ENCODE peak calls at places on chromosomes 4 and X, in nine cellular contexts. One of them, this sample, is unnamed.

GRCh38 chr4:118345813-118346212 is 7.0 kb downstream of the PRSS12 start:
- DNase-seq in M059J: no peak
- DNase-seq in COLO829: no peak
- DNase-seq in stimulated activated naive CD4-positive, alpha-beta T cell treated with Interleukin-2 at 50 U/mL for 16 hours: no peak
- DNase-seq in WERI-Rb-1: no peak
- DNase-seq in HTR-8/SVneo: no peak
- DNase-seq in brain microvascular endothelial cell: no peak
- DNase-seq in activated CD4-positive, alpha-beta T cell treated with anti-CD3 and anti-CD28 coated beads for 1 hour: no peak
- DNase-seq in fibroblast of lung: no peak
- DNase-seq in this sample: peak; percentile 78

GRCh38 chr4:71009796-71010588 is 16.5 kb downstream of the DCK start:
- DNase-seq in M059J: peak; percentile 36
- DNase-seq in COLO829: peak; percentile 57
- DNase-seq in stimulated activated naive CD4-positive, alpha-beta T cell treated with Interleukin-2 at 50 U/mL for 16 hours: no peak
- DNase-seq in WERI-Rb-1: no peak
- DNase-seq in HTR-8/SVneo: no peak
- DNase-seq in brain microvascular endothelial cell: no peak
- DNase-seq in activated CD4-positive, alpha-beta T cell treated with anti-CD3 and anti-CD28 coated beads for 1 hour: no peak
- DNase-seq in fibroblast of lung: peak; percentile 43
- DNase-seq in this sample: peak; percentile 54

GRCh38 chr4:4428966-4429875 is 42.3 kb downstream of the NSG1 start:
- DNase-seq in M059J: no peak
- DNase-seq in COLO829: no peak
- DNase-seq in stimulated activated naive CD4-positive, alpha-beta T cell treated with Interleukin-2 at 50 U/mL for 16 hours: no peak
- DNase-seq in WERI-Rb-1: peak; percentile 71
- DNase-seq in HTR-8/SVneo: no peak
- DNase-seq in brain microvascular endothelial cell: no peak
- DNase-seq in activated CD4-positive, alpha-beta T cell treated with anti-CD3 and anti-CD28 coated beads for 1 hour: no peak
- DNase-seq in fibroblast of lung: no peak
- DNase-seq in this sample: no peak

GRCh38 chrX:21374163-21374993 is at the start of gene CNKSR2:
- DNase-seq in M059J: peak; percentile 4
- DNase-seq in COLO829: peak; percentile 33
- DNase-seq in stimulated activated naive CD4-positive, alpha-beta T cell treated with Interleukin-2 at 50 U/mL for 16 hours: peak; percentile 42
- DNase-seq in WERI-Rb-1: peak; percentile 86
- DNase-seq in HTR-8/SVneo: peak; percentile 25
- DNase-seq in brain microvascular endothelial cell: peak; percentile 1
- DNase-seq in activated CD4-positive, alpha-beta T cell treated with anti-CD3 and anti-CD28 coated beads for 1 hour: peak; percentile 56
- DNase-seq in fibroblast of lung: peak; percentile 30
- DNase-seq in this sample: no peak

GRCh38 chr4:100146756-100147155 is 43.5 kb downstream of the DDIT4L start:
- DNase-seq in M059J: peak; percentile 24
- DNase-seq in COLO829: no peak
- DNase-seq in stimulated activated naive CD4-positive, alpha-beta T cell treated with Interleukin-2 at 50 U/mL for 16 hours: no peak
- DNase-seq in WERI-Rb-1: no peak
- DNase-seq in HTR-8/SVneo: no peak
- DNase-seq in brain microvascular endothelial cell: no peak
- DNase-seq in activated CD4-positive, alpha-beta T cell treated with anti-CD3 and anti-CD28 coated beads for 1 hour: no peak
- DNase-seq in fibroblast of lung: no peak
- DNase-seq in this sample: no peak

GRCh38 chr4:23135792-23136645 is 443.3 kb downstream of the GBA3 start:
- DNase-seq in M059J: peak; percentile 46
- DNase-seq in COLO829: peak; percentile 9
- DNase-seq in stimulated activated naive CD4-positive, alpha-beta T cell treated with Interleukin-2 at 50 U/mL for 16 hours: no peak
- DNase-seq in WERI-Rb-1: peak; percentile 33
- DNase-seq in HTR-8/SVneo: peak; percentile 17
- DNase-seq in brain microvascular endothelial cell: peak; percentile 46
- DNase-seq in activated CD4-positive, alpha-beta T cell treated with anti-CD3 and anti-CD28 coated beads for 1 hour: no peak
- DNase-seq in fibroblast of lung: peak; percentile 63
- DNase-seq in this sample: peak; percentile 54

GRCh38 chrX:140157611-140158010 is 192.3 kb upstream of the CXorf66 start:
- DNase-seq in M059J: peak; percentile 80
- DNase-seq in COLO829: peak; percentile 27
- DNase-seq in stimulated activated naive CD4-positive, alpha-beta T cell treated with Interleukin-2 at 50 U/mL for 16 hours: no peak
- DNase-seq in WERI-Rb-1: no peak
- DNase-seq in HTR-8/SVneo: peak; percentile 0
- DNase-seq in brain microvascular endothelial cell: peak; percentile 1
- DNase-seq in activated CD4-positive, alpha-beta T cell treated with anti-CD3 and anti-CD28 coated beads for 1 hour: no peak
- DNase-seq in fibroblast of lung: peak; percentile 93
- DNase-seq in this sample: peak; percentile 27

GRCh38 chr4:74364649-74365491 is at the start of gene EREG:
- DNase-seq in M059J: peak; percentile 41
- DNase-seq in COLO829: no peak
- DNase-seq in stimulated activated naive CD4-positive, alpha-beta T cell treated with Interleukin-2 at 50 U/mL for 16 hours: no peak
- DNase-seq in WERI-Rb-1: no peak
- DNase-seq in HTR-8/SVneo: no peak
- DNase-seq in brain microvascular endothelial cell: peak; percentile 90
- DNase-seq in activated CD4-positive, alpha-beta T cell treated with anti-CD3 and anti-CD28 coated beads for 1 hour: no peak
- DNase-seq in fibroblast of lung: peak; percentile 68
- DNase-seq in this sample: peak; percentile 67

GRCh38 chrX:153597351-153597750 is 1.6 kb downstream of the CCNQ start:
- DNase-seq in M059J: no peak
- DNase-seq in COLO829: no peak
- DNase-seq in stimulated activated naive CD4-positive, alpha-beta T cell treated with Interleukin-2 at 50 U/mL for 16 hours: no peak
- DNase-seq in WERI-Rb-1: peak; percentile 69
- DNase-seq in HTR-8/SVneo: no peak
- DNase-seq in brain microvascular endothelial cell: no peak
- DNase-seq in activated CD4-positive, alpha-beta T cell treated with anti-CD3 and anti-CD28 coated beads for 1 hour: no peak
- DNase-seq in fibroblast of lung: no peak
- DNase-seq in this sample: no peak

GRCh38 chr4:72094054-72094780 is 62.4 kb downstream of the NPFFR2 start:
- DNase-seq in M059J: no peak
- DNase-seq in COLO829: no peak
- DNase-seq in stimulated activated naive CD4-positive, alpha-beta T cell treated with Interleukin-2 at 50 U/mL for 16 hours: no peak
- DNase-seq in WERI-Rb-1: peak; percentile 13
- DNase-seq in HTR-8/SVneo: no peak
- DNase-seq in brain microvascular endothelial cell: no peak
- DNase-seq in activated CD4-positive, alpha-beta T cell treated with anti-CD3 and anti-CD28 coated beads for 1 hour: no peak
- DNase-seq in fibroblast of lung: no peak
- DNase-seq in this sample: no peak

GRCh38 chr4:163681208-163681821 is 186.8 kb downstream of the TMA16 start:
- DNase-seq in M059J: peak; percentile 16
- DNase-seq in COLO829: peak; percentile 42
- DNase-seq in stimulated activated naive CD4-positive, alpha-beta T cell treated with Interleukin-2 at 50 U/mL for 16 hours: no peak
- DNase-seq in WERI-Rb-1: peak; percentile 33
- DNase-seq in HTR-8/SVneo: no peak
- DNase-seq in brain microvascular endothelial cell: no peak
- DNase-seq in activated CD4-positive, alpha-beta T cell treated with anti-CD3 and anti-CD28 coated beads for 1 hour: no peak
- DNase-seq in fibroblast of lung: no peak
- DNase-seq in this sample: peak; percentile 28

GRCh38 chrX:43860646-43861370 is 21.4 kb downstream of the MAOB start:
- DNase-seq in M059J: peak; percentile 86
- DNase-seq in COLO829: peak; percentile 45
- DNase-seq in stimulated activated naive CD4-positive, alpha-beta T cell treated with Interleukin-2 at 50 U/mL for 16 hours: no peak
- DNase-seq in WERI-Rb-1: no peak
- DNase-seq in HTR-8/SVneo: no peak
- DNase-seq in brain microvascular endothelial cell: peak; percentile 70
- DNase-seq in activated CD4-positive, alpha-beta T cell treated with anti-CD3 and anti-CD28 coated beads for 1 hour: no peak
- DNase-seq in fibroblast of lung: peak; percentile 72
- DNase-seq in this sample: peak; percentile 59

GRCh38 chr4:103499094-103499493 is 220.7 kb downstream of the TACR3 start:
- DNase-seq in M059J: no peak
- DNase-seq in COLO829: no peak
- DNase-seq in stimulated activated naive CD4-positive, alpha-beta T cell treated with Interleukin-2 at 50 U/mL for 16 hours: no peak
- DNase-seq in WERI-Rb-1: no peak
- DNase-seq in HTR-8/SVneo: no peak
- DNase-seq in brain microvascular endothelial cell: no peak
- DNase-seq in activated CD4-positive, alpha-beta T cell treated with anti-CD3 and anti-CD28 coated beads for 1 hour: no peak
- DNase-seq in fibroblast of lung: no peak
- DNase-seq in this sample: no peak

This sample was measured in bronchial epithelial cell.